ENCODE peak calls at places on chromosomes 1 and 21, in eight cellular contexts. R, B, K, T, O, N, F and E are unnamed samples.

GRCh38 chr21:36705679-36706481 is 7.0 kb downstream of the SIM2 start:
- DNase-seq in F (no peak), R (no peak), B (no peak), O (no peak), N (no peak), T (no peak), K (no peak), E (no peak)

GRCh38 chr1:151428068-151428467 is 28.7 kb downstream of the PSMB4 start:
- DNase-seq in R (no peak), O (no peak), F (no peak), T (no peak), K (no peak), N (no peak), B (no peak), E (no peak)

GRCh38 chr1:213474054-213474453 is 423.0 kb downstream of the RPS6KC1 start:
- DNase-seq in K (peak), R (no peak), F (no peak), O (no peak), B (no peak), N (no peak), T (no peak), E (no peak)

GRCh38 chr1:110384581-110385321 is 6.1 kb downstream of the SLC16A4 start:
- DNase-seq in R (no peak), O (no peak), T (no peak), F (peak), K (no peak), N (no peak), B (no peak), E (no peak)

GRCh38 chr1:28091043-28091781 is 2.8 kb upstream of the EYA3 start:
- DNase-seq in T (peak), R (peak), N (no peak), O (no peak), F (no peak), B (peak), K (peak), E (no peak)

GRCh38 chr1:181128592-181129497 is 40.3 kb downstream of the IER5 start:
- DNase-seq in F (no peak), O (no peak), N (no peak), K (peak), B (no peak), T (no peak), R (peak), E (peak)

GRCh38 chr1:203703586-203703985 is 61.4 kb upstream of the LAX1 start:
- DNase-seq in B (no peak), F (no peak), K (no peak), T (no peak), R (no peak), O (no peak), N (no peak), E (no peak)

GRCh38 chr1:87155180-87155579 is 173.5 kb upstream of the LMO4 start:
- DNase-seq in R (no peak), B (no peak), K (no peak), T (no peak), N (no peak), O (no peak), F (no peak), E (no peak)

GRCh38 chr1:5577255-5578040 is 414.8 kb downstream of the NPHP4 start:
- DNase-seq in O (no peak), K (no peak), B (no peak), N (no peak), T (no peak), F (no peak), R (no peak), E (no peak)